ENCODE peak calls at places on chromosomes 16 and 17, in four cellular contexts. J is iris pigment epithelial cell; M is effector memory CD4-positive, alpha-beta T cell; E is heart left ventricle. F is an unnamed sample.

GRCh38 chr17:58324409-58325288 is 3.9 kb downstream of the TSPOAP1 start:
- DNase-seq in J (peak), M (no peak), E (no peak), F (no peak)

GRCh38 chr17:72977768-72978417 is 114.6 kb downstream of the SLC39A11 start:
- DNase-seq in J (peak), M (no peak), E (no peak), F (no peak)

GRCh38 chr17:19460695-19461094 is 49.7 kb downstream of the RNF112 start:
- DNase-seq in J (no peak), M (no peak), E (no peak), F (peak)

GRCh38 chr17:80737106-80738019 is 192.7 kb downstream of the RPTOR start:
- DNase-seq in J (no peak), M (no peak), E (no peak), F (no peak)

GRCh38 chr17:66789093-66789492 is 45.8 kb upstream of the CACNG5 start:
- DNase-seq in J (no peak), M (no peak), E (no peak), F (no peak)

GRCh38 chr16:57113042-57113453 is 20.7 kb downstream of the CPNE2 start:
- DNase-seq in J (peak), M (no peak), E (no peak), F (peak)

GRCh38 chr17:59707971-59708425 is 544 bp downstream of the VMP1 start:
- DNase-seq in J (no peak), M (no peak), E (no peak), F (no peak)

GRCh38 chr17:4318186-4318585 is 48.3 kb downstream of the UBE2G1 start:
- DNase-seq in J (no peak), M (no peak), E (no peak), F (no peak)